ENCODE peak calls at places on chromosomes 1 and 21, in seven cellular contexts. Y, J, S, M, T, G and F are unnamed samples.

GRCh38 chr1:246383217-246383616 is 123.9 kb downstream of the SMYD3 start:
- DNase-seq in J (no peak), T (peak; percentile 77), S (no peak), G (no peak), Y (no peak), M (no peak), F (no peak)

GRCh38 chr1:116418091-116418830 is 45.2 kb downstream of the ATP1A1 start:
- DNase-seq in M (peak; percentile 82), G (peak; percentile 52), J (peak; percentile 78), T (peak; percentile 51), Y (peak; percentile 82), S (peak; percentile 88), F (peak; percentile 75)

GRCh38 chr21:37461494-37461893 is 94.9 kb downstream of the DYRK1A start:
- DNase-seq in J (no peak), G (no peak), Y (no peak), S (no peak), T (no peak), M (no peak), F (no peak)

GRCh38 chr1:910881-911721 is 12.6 kb upstream of the SAMD11 start:
- DNase-seq in S (peak; percentile 74), M (peak; percentile 21), Y (peak; percentile 59), J (peak; percentile 13), T (no peak), G (peak; percentile 6), F (peak; percentile 22)

GRCh38 chr1:28986296-28986910 is 72.0 kb downstream of the EPB41 start:
- DNase-seq in T (no peak), Y (no peak), G (no peak), S (no peak), J (no peak), M (peak; percentile 16), F (no peak)

GRCh38 chr1:33173091-33173490 is 8.8 kb downstream of the TRIM62 start:
- DNase-seq in Y (no peak), G (no peak), T (no peak), M (no peak), J (no peak), S (no peak), F (no peak)

GRCh38 chr1:40399984-40400704 is 26.6 kb downstream of the SMAP2 start:
- DNase-seq in T (no peak), Y (no peak), S (no peak), G (no peak), M (no peak), J (no peak), F (no peak)

GRCh38 chr1:200732438-200732837 is 6.3 kb upstream of the CAMSAP2 start:
- DNase-seq in Y (no peak), J (no peak), S (no peak), G (no peak), M (no peak), T (no peak), F (no peak)

GRCh38 chr21:34883501-34884271 is 165.4 kb downstream of the RUNX1 start:
- DNase-seq in M (no peak), J (no peak), Y (no peak), T (peak; percentile 33), G (no peak), S (no peak), F (no peak)

GRCh38 chr1:216902669-216903388 is 179.6 kb upstream of the ESRRG start:
- DNase-seq in J (no peak), T (peak; percentile 98), G (no peak), Y (no peak), M (peak; percentile 13), S (no peak), F (no peak)

GRCh38 chr1:171877711-171878110 is 36.4 kb downstream of the DNM3 start:
- DNase-seq in S (no peak), J (no peak), M (no peak), Y (no peak), G (no peak), T (peak; percentile 79), F (no peak)

DNA sequence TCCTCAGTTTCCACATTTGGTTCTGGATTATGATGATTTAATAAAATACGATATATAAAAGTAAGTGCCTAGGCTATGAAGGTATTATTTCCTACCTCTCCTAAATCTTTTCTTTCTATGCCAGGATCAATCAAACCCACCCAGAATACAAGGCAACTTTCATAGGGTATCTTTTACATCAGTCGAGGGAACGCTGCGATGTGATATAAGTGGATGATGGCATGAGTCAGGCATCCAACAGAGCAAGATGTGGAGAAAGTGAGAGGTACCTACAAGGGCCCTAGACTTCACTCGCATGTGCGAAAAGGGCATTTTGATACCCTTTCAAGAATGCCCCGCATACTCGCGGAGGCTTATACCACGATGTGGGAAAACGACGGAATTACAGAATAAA is 730 bp downstream of the TTLL7 start:
- DNase-seq in T (peak; percentile 33), M (peak; percentile 36), S (no peak), J (no peak), G (no peak), Y (no peak), F (no peak)
- TF ChIP-seq CTCF in T (no peak), M (peak; percentile 1), S (no peak), J (no peak), G (no peak), Y (no peak), F (no peak)

GRCh38 chr1:64846573-64847430 is 101.9 kb downstream of the RAVER2 start:
- DNase-seq in M (no peak), J (no peak), Y (no peak), S (peak; percentile 51), G (no peak), T (no peak), F (no peak)
- TF ChIP-seq CTCF in M (no peak), J (no peak), Y (no peak), S (no peak), G (no peak), T (no peak), F (no peak)

DNA sequence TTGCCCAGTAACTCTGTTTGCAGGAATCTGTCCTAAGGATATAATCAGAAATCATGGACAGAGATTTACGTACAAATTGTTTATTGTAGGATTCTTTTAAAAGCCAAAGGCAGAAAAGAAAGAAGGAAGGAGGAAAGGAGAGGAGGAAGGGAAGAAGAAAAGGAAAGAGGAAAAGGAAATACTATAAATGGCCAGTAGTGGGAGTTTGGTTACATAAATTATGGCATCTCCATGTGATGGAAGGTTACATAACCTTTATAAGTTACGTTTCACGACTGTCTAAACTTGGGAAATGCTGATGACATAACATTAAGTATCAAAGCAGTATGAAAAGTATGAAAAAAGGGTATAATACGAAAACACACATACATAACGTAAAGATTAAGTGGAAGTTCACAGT is 39.0 kb downstream of the SMYD2 start:
- DNase-seq in S (no peak), J (no peak), M (no peak), Y (no peak), G (no peak), T (no peak), F (no peak)
- TF ChIP-seq CTCF in S (peak; percentile 55), J (peak; percentile 26), M (peak; percentile 23), Y (peak; percentile 20), G (no peak), T (no peak), F (no peak)

GRCh38 chr21:29943885-29944284 is 4.1 kb upstream of the GRIK1 start:
- DNase-seq in Y (no peak), T (peak; percentile 7), J (no peak), G (no peak), S (no peak), M (no peak), F (no peak)
- TF ChIP-seq CTCF in Y (no peak), T (peak; percentile 15), J (peak; percentile 20), G (no peak), S (peak; percentile 46), M (peak; percentile 12), F (no peak)

DNA sequence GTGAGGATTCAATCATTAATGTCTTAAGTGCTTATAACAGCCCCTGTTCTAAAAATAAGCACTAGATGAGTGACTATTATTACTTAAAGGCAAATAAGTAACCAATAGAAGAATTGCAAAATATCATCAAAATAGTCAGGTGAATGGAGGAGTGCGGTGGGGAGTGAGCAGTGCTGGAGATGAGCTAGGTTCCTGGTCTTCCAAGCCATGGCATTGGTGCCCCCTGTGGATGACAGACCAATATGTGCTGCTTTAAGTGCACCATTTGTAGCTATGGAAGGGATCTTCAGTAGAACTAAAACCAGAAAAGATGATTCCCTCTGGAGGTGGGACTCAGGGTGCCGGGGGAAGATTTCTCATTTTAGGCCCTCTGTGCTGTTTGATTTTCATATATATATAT is 46.1 kb upstream of the SLC30A1 start:
- DNase-seq in Y (peak; percentile 63), J (no peak), G (no peak), T (peak; percentile 57), S (no peak), M (peak; percentile 64), F (no peak)
- TF ChIP-seq CTCF in Y (peak; percentile 28), J (no peak), G (peak; percentile 5), T (peak; percentile 33), S (no peak), M (peak; percentile 45), F (no peak)